ENCODE peak calls at places on chromosomes 1 and 21, in five cellular contexts. Z is stimulated activated CD4-positive, alpha-beta T cell treated with anti-CD3 and anti-CD28 coated beads, Interleukin-1b, Interleukin-23, amount 100 ng/mL, for 4 hours; L is CD4-positive, CD25-positive, alpha-beta regulatory T cell; J is NCI-H1105; T is stimulated activated CD8-positive, alpha-beta memory T cell treated with anti-CD3 and anti-CD28 coated beads, Interleukin-4, amount 100 ng/mL, for 24 hours. N is an unnamed sample.

GRCh38 chr1:94599090-94599813 is 57.7 kb upstream of the F3 start:
- DNase-seq in Z (no peak), L (no peak), J (no peak), T (no peak), N (peak; percentile 41)

GRCh38 chr1:941588-942383 is 17.3 kb downstream of the NOC2L start:
- DNase-seq in Z (no peak), L (no peak), J (peak; percentile 90), T (no peak), N (peak; percentile 30)

GRCh38 chr1:78472251-78472620 is 18.5 kb upstream of the PTGFR start:
- DNase-seq in Z (no peak), L (no peak), J (no peak), T (no peak), N (no peak)

GRCh38 chr1:237065903-237066302 is 23.9 kb downstream of the RYR2 start:
- DNase-seq in Z (no peak), L (no peak), J (no peak), T (no peak), N (no peak)

GRCh38 chr21:33025106-33025470 is 647 bp upstream of the OLIG2 start:
- DNase-seq in Z (no peak), L (no peak), J (peak; percentile 21), T (no peak), N (no peak)

GRCh38 chr1:200075938-200076546 is 48.5 kb downstream of the NR5A2 start:
- DNase-seq in Z (no peak), L (no peak), J (no peak), T (no peak), N (no peak)

GRCh38 chr1:222394224-222394623 is 153.7 kb downstream of the HHIPL2 start:
- DNase-seq in Z (no peak), L (no peak), J (no peak), T (no peak), N (no peak)

GRCh38 chr1:42931108-42931539 is 27.5 kb downstream of the SLC2A1 start:
- DNase-seq in Z (no peak), L (peak; percentile 36), J (peak; percentile 8), T (no peak), N (no peak)

GRCh38 chr1:197865809-197866208 is 36.6 kb upstream of the C1orf53 start:
- DNase-seq in Z (no peak), L (no peak), J (no peak), T (no peak), N (no peak)

N was measured in SHP77 treated with DMSO at 0.1 percent for 48 hours.